ENCODE peak calls at places on chromosomes 3 and 15, in nine cellular contexts. One of them, this sample, is unnamed.

GRCh38 chr3:184003187-184003967 is 14.3 kb downstream of the ABCC5 start:
- DNase-seq in GM13977: no peak
- DNase-seq in B cell: no peak
- DNase-seq in Calu3: no peak
- DNase-seq in RWPE1: peak; percentile 21
- DNase-seq in GM06990: no peak
- DNase-seq in cardiac fibroblast: peak; percentile 69
- DNase-seq in heart left ventricle: no peak
- DNase-seq in progenitor cell of endocrine pancreas: no peak
- DNase-seq in this sample: no peak

GRCh38 chr15:83106994-83107840 is at the start of gene TM6SF1:
- DNase-seq in B cell: peak; percentile 47
- DNase-seq in GM06990: peak; percentile 52
- DNase-seq in heart left ventricle: peak; percentile 43
- DNase-seq in cardiac fibroblast: no peak
- DNase-seq in GM13977: peak; percentile 49
- DNase-seq in RWPE1: no peak
- DNase-seq in progenitor cell of endocrine pancreas: peak; percentile 35
- DNase-seq in Calu3: peak; percentile 9
- DNase-seq in this sample: no peak

GRCh38 chr3:157226173-157226847 is 66.4 kb upstream of the CCNL1 start:
- DNase-seq in B cell: no peak
- DNase-seq in Calu3: no peak
- DNase-seq in heart left ventricle: no peak
- DNase-seq in RWPE1: no peak
- DNase-seq in cardiac fibroblast: peak; percentile 63
- DNase-seq in GM13977: no peak
- DNase-seq in GM06990: no peak
- DNase-seq in progenitor cell of endocrine pancreas: no peak
- DNase-seq in this sample: no peak

GRCh38 chr15:58771621-58772235 is 626 bp downstream of the MINDY2 start:
- DNase-seq in GM06990: no peak
- DNase-seq in progenitor cell of endocrine pancreas: peak; percentile 31
- DNase-seq in cardiac fibroblast: no peak
- DNase-seq in Calu3: peak; percentile 65
- DNase-seq in RWPE1: peak; percentile 52
- DNase-seq in heart left ventricle: peak; percentile 62
- DNase-seq in GM13977: no peak
- DNase-seq in B cell: no peak
- DNase-seq in this sample: peak; percentile 72

GRCh38 chr15:85583404-85584390 is 203.3 kb downstream of the AKAP13 start:
- DNase-seq in Calu3: peak; percentile 30
- DNase-seq in B cell: peak; percentile 62
- DNase-seq in progenitor cell of endocrine pancreas: no peak
- DNase-seq in cardiac fibroblast: peak; percentile 88
- DNase-seq in GM13977: peak; percentile 48
- DNase-seq in GM06990: peak; percentile 73
- DNase-seq in RWPE1: peak; percentile 64
- DNase-seq in heart left ventricle: peak; percentile 69
- DNase-seq in this sample: peak; percentile 39

GRCh38 chr15:63440756-63441155 is 59.1 kb upstream of the CA12 start:
- DNase-seq in progenitor cell of endocrine pancreas: no peak
- DNase-seq in RWPE1: no peak
- DNase-seq in Calu3: no peak
- DNase-seq in cardiac fibroblast: no peak
- DNase-seq in GM06990: no peak
- DNase-seq in B cell: no peak
- DNase-seq in heart left ventricle: no peak
- DNase-seq in GM13977: no peak
- DNase-seq in this sample: no peak

GRCh38 chr3:11251807-11252176 is 20.4 kb upstream of the ATG7 start:
- DNase-seq in GM13977: no peak
- DNase-seq in progenitor cell of endocrine pancreas: no peak
- DNase-seq in GM06990: no peak
- DNase-seq in RWPE1: no peak
- DNase-seq in Calu3: no peak
- DNase-seq in B cell: no peak
- DNase-seq in heart left ventricle: no peak
- DNase-seq in cardiac fibroblast: no peak
- DNase-seq in this sample: no peak

GRCh38 chr3:44476181-44476599 is 1.3 kb downstream of the ZNF445 start:
- DNase-seq in progenitor cell of endocrine pancreas: no peak
- DNase-seq in RWPE1: no peak
- DNase-seq in Calu3: no peak
- DNase-seq in B cell: no peak
- DNase-seq in heart left ventricle: no peak
- DNase-seq in GM13977: no peak
- DNase-seq in cardiac fibroblast: peak; percentile 56
- DNase-seq in GM06990: peak; percentile 14
- DNase-seq in this sample: no peak

GRCh38 chr15:42608110-42608531 is 32.7 kb downstream of the STARD9 start:
- DNase-seq in heart left ventricle: no peak
- DNase-seq in B cell: peak; percentile 51
- DNase-seq in progenitor cell of endocrine pancreas: no peak
- DNase-seq in RWPE1: no peak
- DNase-seq in GM06990: peak; percentile 50
- DNase-seq in Calu3: no peak
- DNase-seq in cardiac fibroblast: peak; percentile 12
- DNase-seq in GM13977: no peak
- DNase-seq in this sample: no peak

GRCh38 chr3:153369561-153370374 is 207.7 kb downstream of the RAP2B start:
- DNase-seq in heart left ventricle: no peak
- DNase-seq in RWPE1: no peak
- DNase-seq in GM13977: no peak
- DNase-seq in Calu3: no peak
- DNase-seq in cardiac fibroblast: no peak
- DNase-seq in GM06990: no peak
- DNase-seq in B cell: no peak
- DNase-seq in progenitor cell of endocrine pancreas: no peak
- DNase-seq in this sample: no peak

GRCh38 chr15:78775472-78775871 is 35.8 kb downstream of the ADAMTS7 start:
- DNase-seq in GM13977: no peak
- DNase-seq in cardiac fibroblast: no peak
- DNase-seq in progenitor cell of endocrine pancreas: no peak
- DNase-seq in RWPE1: no peak
- DNase-seq in B cell: no peak
- DNase-seq in Calu3: no peak
- DNase-seq in heart left ventricle: no peak
- DNase-seq in GM06990: no peak
- DNase-seq in this sample: no peak

GRCh38 chr3:190058486-190059241 is 62.0 kb downstream of the P3H2 start:
- DNase-seq in progenitor cell of endocrine pancreas: no peak
- DNase-seq in heart left ventricle: no peak
- DNase-seq in B cell: no peak
- DNase-seq in cardiac fibroblast: peak; percentile 46
- DNase-seq in GM06990: no peak
- DNase-seq in Calu3: no peak
- DNase-seq in RWPE1: no peak
- DNase-seq in GM13977: no peak
- DNase-seq in this sample: no peak

GRCh38 chr3:150035400-150035799 is 64.7 kb upstream of the PFN2 start:
- DNase-seq in Calu3: no peak
- DNase-seq in RWPE1: no peak
- DNase-seq in GM13977: no peak
- DNase-seq in heart left ventricle: no peak
- DNase-seq in GM06990: no peak
- DNase-seq in cardiac fibroblast: no peak
- DNase-seq in B cell: no peak
- DNase-seq in progenitor cell of endocrine pancreas: no peak
- DNase-seq in this sample: no peak

GRCh38 chr3:150078983-150079739 is 108.5 kb upstream of the PFN2 start:
- DNase-seq in cardiac fibroblast: peak; percentile 91
- DNase-seq in heart left ventricle: no peak
- DNase-seq in progenitor cell of endocrine pancreas: no peak
- DNase-seq in GM13977: no peak
- DNase-seq in GM06990: no peak
- DNase-seq in RWPE1: peak; percentile 46
- DNase-seq in B cell: no peak
- DNase-seq in Calu3: no peak
- DNase-seq in this sample: no peak

GRCh38 chr3:193214445-193214844 is 26.6 kb upstream of the PLAAT1 start:
- DNase-seq in GM13977: no peak
- DNase-seq in progenitor cell of endocrine pancreas: no peak
- DNase-seq in cardiac fibroblast: no peak
- DNase-seq in B cell: no peak
- DNase-seq in GM06990: no peak
- DNase-seq in heart left ventricle: no peak
- DNase-seq in RWPE1: no peak
- DNase-seq in Calu3: no peak
- DNase-seq in this sample: no peak

GRCh38 chr3:97721446-97721845 is 43.1 kb upstream of the ARL6 start:
- DNase-seq in GM06990: no peak
- DNase-seq in Calu3: no peak
- DNase-seq in heart left ventricle: no peak
- DNase-seq in cardiac fibroblast: no peak
- DNase-seq in GM13977: no peak
- DNase-seq in B cell: no peak
- DNase-seq in progenitor cell of endocrine pancreas: no peak
- DNase-seq in RWPE1: no peak
- DNase-seq in this sample: no peak

GRCh38 chr3:97713634-97714033 is 50.9 kb upstream of the ARL6 start:
- DNase-seq in RWPE1: no peak
- DNase-seq in GM06990: no peak
- DNase-seq in heart left ventricle: no peak
- DNase-seq in Calu3: no peak
- DNase-seq in progenitor cell of endocrine pancreas: no peak
- DNase-seq in cardiac fibroblast: no peak
- DNase-seq in GM13977: no peak
- DNase-seq in B cell: no peak
- DNase-seq in this sample: no peak

GRCh38 chr3:97720417-97720816 is 44.1 kb upstream of the ARL6 start:
- DNase-seq in heart left ventricle: no peak
- DNase-seq in B cell: no peak
- DNase-seq in Calu3: no peak
- DNase-seq in progenitor cell of endocrine pancreas: no peak
- DNase-seq in RWPE1: no peak
- DNase-seq in GM06990: no peak
- DNase-seq in cardiac fibroblast: peak; percentile 2
- DNase-seq in GM13977: no peak
- DNase-seq in this sample: no peak

GRCh38 chr3:97719156-97719821 is 45.3 kb upstream of the ARL6 start:
- DNase-seq in B cell: peak; percentile 66
- DNase-seq in cardiac fibroblast: peak; percentile 79
- DNase-seq in GM13977: peak; percentile 34
- DNase-seq in RWPE1: peak; percentile 60
- DNase-seq in heart left ventricle: peak; percentile 58
- DNase-seq in progenitor cell of endocrine pancreas: peak; percentile 51
- DNase-seq in Calu3: peak; percentile 67
- DNase-seq in GM06990: peak; percentile 1
- DNase-seq in this sample: peak; percentile 71
- TF ChIP-seq CTCF in B cell: peak; percentile 94
- TF ChIP-seq CTCF in cardiac fibroblast: peak; percentile 95
- TF ChIP-seq CTCF in GM13977: peak; percentile 88
- TF ChIP-seq CTCF in RWPE1: peak; percentile 91
- TF ChIP-seq CTCF in heart left ventricle: peak; percentile 86
- TF ChIP-seq CTCF in progenitor cell of endocrine pancreas: peak; percentile 95
- TF ChIP-seq CTCF in Calu3: peak; percentile 74
- TF ChIP-seq CTCF in GM06990: peak; percentile 97
- TF ChIP-seq CTCF in this sample: peak; percentile 67

GRCh38 chr3:172031957-172032356 is 7.4 kb upstream of the FNDC3B start:
- DNase-seq in Calu3: no peak
- DNase-seq in GM06990: no peak
- DNase-seq in cardiac fibroblast: peak; percentile 25
- DNase-seq in B cell: no peak
- DNase-seq in heart left ventricle: no peak
- DNase-seq in progenitor cell of endocrine pancreas: no peak
- DNase-seq in GM13977: no peak
- DNase-seq in RWPE1: no peak
- DNase-seq in this sample: no peak
- TF ChIP-seq CTCF in Calu3: no peak
- TF ChIP-seq CTCF in GM06990: no peak
- TF ChIP-seq CTCF in cardiac fibroblast: no peak
- TF ChIP-seq CTCF in B cell: no peak
- TF ChIP-seq CTCF in heart left ventricle: no peak
- TF ChIP-seq CTCF in progenitor cell of endocrine pancreas: no peak
- TF ChIP-seq CTCF in GM13977: no peak
- TF ChIP-seq CTCF in RWPE1: no peak
- TF ChIP-seq CTCF in this sample: no peak

DNA sequence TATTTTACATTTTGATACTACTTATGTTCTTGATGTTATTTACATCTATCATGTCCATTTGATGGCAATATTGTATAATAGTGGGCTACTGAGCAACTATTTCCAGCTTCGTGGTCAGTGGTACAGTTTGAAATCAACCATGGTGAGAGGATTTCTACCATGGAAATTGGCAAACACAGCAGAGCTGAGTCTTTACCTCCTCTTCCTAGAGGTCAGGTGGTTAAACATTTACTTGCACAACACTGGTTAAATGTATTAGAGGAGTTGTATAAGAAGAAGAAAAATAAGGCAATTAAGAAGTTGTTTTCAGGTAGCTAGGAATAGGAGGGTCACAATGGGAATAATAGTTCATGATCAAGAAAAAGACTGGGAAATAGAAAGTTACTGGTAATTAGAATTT is 7.2 kb upstream of the PPM1L start:
- DNase-seq in GM13977: no peak
- DNase-seq in cardiac fibroblast: no peak
- DNase-seq in heart left ventricle: no peak
- DNase-seq in progenitor cell of endocrine pancreas: no peak
- DNase-seq in B cell: no peak
- DNase-seq in Calu3: no peak
- DNase-seq in RWPE1: no peak
- DNase-seq in GM06990: no peak
- DNase-seq in this sample: no peak
- TF ChIP-seq CTCF in GM13977: no peak
- TF ChIP-seq CTCF in cardiac fibroblast: no peak
- TF ChIP-seq CTCF in heart left ventricle: no peak
- TF ChIP-seq CTCF in progenitor cell of endocrine pancreas: no peak
- TF ChIP-seq CTCF in B cell: no peak
- TF ChIP-seq CTCF in Calu3: no peak
- TF ChIP-seq CTCF in RWPE1: no peak
- TF ChIP-seq CTCF in GM06990: no peak
- TF ChIP-seq CTCF in this sample: no peak

GRCh38 chr3:134145183-134145582 is 105.5 kb downstream of the RYK start:
- DNase-seq in RWPE1: no peak
- DNase-seq in GM06990: no peak
- DNase-seq in cardiac fibroblast: no peak
- DNase-seq in GM13977: no peak
- DNase-seq in progenitor cell of endocrine pancreas: no peak
- DNase-seq in Calu3: no peak
- DNase-seq in B cell: no peak
- DNase-seq in heart left ventricle: no peak
- DNase-seq in this sample: no peak

GRCh38 chr3:134147411-134147810 is 103.2 kb downstream of the RYK start:
- DNase-seq in GM13977: no peak
- DNase-seq in Calu3: no peak
- DNase-seq in GM06990: no peak
- DNase-seq in B cell: no peak
- DNase-seq in cardiac fibroblast: no peak
- DNase-seq in heart left ventricle: no peak
- DNase-seq in progenitor cell of endocrine pancreas: no peak
- DNase-seq in RWPE1: no peak
- DNase-seq in this sample: no peak

GRCh38 chr3:134149286-134149685 is 101.4 kb downstream of the RYK start:
- DNase-seq in GM06990: no peak
- DNase-seq in cardiac fibroblast: no peak
- DNase-seq in B cell: no peak
- DNase-seq in RWPE1: no peak
- DNase-seq in progenitor cell of endocrine pancreas: no peak
- DNase-seq in Calu3: no peak
- DNase-seq in GM13977: no peak
- DNase-seq in heart left ventricle: no peak
- DNase-seq in this sample: no peak

GRCh38 chr3:134150476-134150875 is 100.2 kb downstream of the RYK start:
- DNase-seq in Calu3: no peak
- DNase-seq in B cell: no peak
- DNase-seq in heart left ventricle: no peak
- DNase-seq in progenitor cell of endocrine pancreas: no peak
- DNase-seq in GM06990: no peak
- DNase-seq in GM13977: no peak
- DNase-seq in RWPE1: no peak
- DNase-seq in cardiac fibroblast: no peak
- DNase-seq in this sample: peak; percentile 71

GRCh38 chr3:134148534-134148933 is 102.1 kb downstream of the RYK start:
- DNase-seq in progenitor cell of endocrine pancreas: no peak
- DNase-seq in GM06990: no peak
- DNase-seq in RWPE1: no peak
- DNase-seq in GM13977: no peak
- DNase-seq in B cell: no peak
- DNase-seq in cardiac fibroblast: no peak
- DNase-seq in Calu3: no peak
- DNase-seq in heart left ventricle: no peak
- DNase-seq in this sample: no peak
- TF ChIP-seq CTCF in progenitor cell of endocrine pancreas: no peak
- TF ChIP-seq CTCF in GM06990: no peak
- TF ChIP-seq CTCF in RWPE1: no peak
- TF ChIP-seq CTCF in GM13977: no peak
- TF ChIP-seq CTCF in B cell: no peak
- TF ChIP-seq CTCF in cardiac fibroblast: no peak
- TF ChIP-seq CTCF in Calu3: no peak
- TF ChIP-seq CTCF in heart left ventricle: no peak
- TF ChIP-seq CTCF in this sample: no peak

This sample was measured in adrenal gland.